ENCODE peak calls at places on chromosomes 13 and 19, in seven cellular contexts. One of them, this sample, is unnamed.

GRCh38 chr19:40908981-40909380 is 26.9 kb upstream of the CYP2A7 start:
- DNase-seq in HuH-7: peak
- DNase-seq in skeletal muscle cell: no peak
- DNase-seq in NCI-H1436 treated with DMSO at 0.1 percent for 48 hours: no peak
- DNase-seq in activated naive CD4-positive, alpha-beta T cell: no peak
- DNase-seq in NCI-H1105 treated with DMSO at 0.1 percent for 48 hours: no peak
- DNase-seq in activated B cell treated with CpG ODN at 0.5 μM for 24 hours: no peak
- DNase-seq in this sample: no peak

GRCh38 chr19:15149704-15150103 is 42.5 kb downstream of the SYDE1 start:
- DNase-seq in HuH-7: no peak
- DNase-seq in skeletal muscle cell: no peak
- DNase-seq in NCI-H1436 treated with DMSO at 0.1 percent for 48 hours: no peak
- DNase-seq in activated naive CD4-positive, alpha-beta T cell: no peak
- DNase-seq in NCI-H1105 treated with DMSO at 0.1 percent for 48 hours: no peak
- DNase-seq in activated B cell treated with CpG ODN at 0.5 μM for 24 hours: no peak
- DNase-seq in this sample: no peak

GRCh38 chr13:30016398-30016797 is 166.0 kb upstream of the UBL3 start:
- DNase-seq in HuH-7: no peak
- DNase-seq in skeletal muscle cell: no peak
- DNase-seq in NCI-H1436 treated with DMSO at 0.1 percent for 48 hours: no peak
- DNase-seq in activated naive CD4-positive, alpha-beta T cell: no peak
- DNase-seq in NCI-H1105 treated with DMSO at 0.1 percent for 48 hours: no peak
- DNase-seq in activated B cell treated with CpG ODN at 0.5 μM for 24 hours: no peak
- DNase-seq in this sample: no peak

GRCh38 chr19:38544569-38545315 is 73.0 kb downstream of the MAP4K1 start:
- DNase-seq in HuH-7: no peak
- DNase-seq in skeletal muscle cell: peak
- DNase-seq in NCI-H1436 treated with DMSO at 0.1 percent for 48 hours: peak
- DNase-seq in activated naive CD4-positive, alpha-beta T cell: no peak
- DNase-seq in NCI-H1105 treated with DMSO at 0.1 percent for 48 hours: no peak
- DNase-seq in activated B cell treated with CpG ODN at 0.5 μM for 24 hours: no peak
- DNase-seq in this sample: no peak

GRCh38 chr13:97222934-97223710 is 989 bp downstream of the MBNL2 start:
- DNase-seq in HuH-7: no peak
- DNase-seq in skeletal muscle cell: no peak
- DNase-seq in NCI-H1436 treated with DMSO at 0.1 percent for 48 hours: no peak
- DNase-seq in activated naive CD4-positive, alpha-beta T cell: no peak
- DNase-seq in NCI-H1105 treated with DMSO at 0.1 percent for 48 hours: peak
- DNase-seq in activated B cell treated with CpG ODN at 0.5 μM for 24 hours: no peak
- DNase-seq in this sample: peak

GRCh38 chr13:110382830-110383229 is 75.7 kb downstream of the COL4A2 start:
- DNase-seq in HuH-7: no peak
- DNase-seq in skeletal muscle cell: no peak
- DNase-seq in NCI-H1436 treated with DMSO at 0.1 percent for 48 hours: no peak
- DNase-seq in activated naive CD4-positive, alpha-beta T cell: no peak
- DNase-seq in NCI-H1105 treated with DMSO at 0.1 percent for 48 hours: no peak
- DNase-seq in activated B cell treated with CpG ODN at 0.5 μM for 24 hours: no peak
- DNase-seq in this sample: no peak

GRCh38 chr13:32453981-32454380 is 26.1 kb upstream of the N4BP2L1 start:
- DNase-seq in HuH-7: no peak
- DNase-seq in skeletal muscle cell: no peak
- DNase-seq in NCI-H1436 treated with DMSO at 0.1 percent for 48 hours: no peak
- DNase-seq in activated naive CD4-positive, alpha-beta T cell: no peak
- DNase-seq in NCI-H1105 treated with DMSO at 0.1 percent for 48 hours: no peak
- DNase-seq in activated B cell treated with CpG ODN at 0.5 μM for 24 hours: no peak
- DNase-seq in this sample: no peak

GRCh38 chr19:38989066-38989605 is 13.6 kb upstream of the FBXO17 start:
- DNase-seq in HuH-7: no peak
- DNase-seq in skeletal muscle cell: no peak
- DNase-seq in NCI-H1436 treated with DMSO at 0.1 percent for 48 hours: no peak
- DNase-seq in activated naive CD4-positive, alpha-beta T cell: no peak
- DNase-seq in NCI-H1105 treated with DMSO at 0.1 percent for 48 hours: no peak
- DNase-seq in activated B cell treated with CpG ODN at 0.5 μM for 24 hours: no peak
- DNase-seq in this sample: no peak

GRCh38 chr13:108700421-108701170 is 71.2 kb downstream of the MYO16 start:
- DNase-seq in HuH-7: no peak
- DNase-seq in skeletal muscle cell: peak
- DNase-seq in NCI-H1436 treated with DMSO at 0.1 percent for 48 hours: no peak
- DNase-seq in activated naive CD4-positive, alpha-beta T cell: no peak
- DNase-seq in NCI-H1105 treated with DMSO at 0.1 percent for 48 hours: no peak
- DNase-seq in activated B cell treated with CpG ODN at 0.5 μM for 24 hours: no peak
- DNase-seq in this sample: no peak

GRCh38 chr19:46723471-46723870 is 6.6 kb upstream of the PRKD2 start:
- DNase-seq in HuH-7: no peak
- DNase-seq in skeletal muscle cell: no peak
- DNase-seq in NCI-H1436 treated with DMSO at 0.1 percent for 48 hours: no peak
- DNase-seq in activated naive CD4-positive, alpha-beta T cell: no peak
- DNase-seq in NCI-H1105 treated with DMSO at 0.1 percent for 48 hours: no peak
- DNase-seq in activated B cell treated with CpG ODN at 0.5 μM for 24 hours: no peak
- DNase-seq in this sample: no peak

GRCh38 chr13:102401305-102401704 is 543 bp downstream of the FGF14 start:
- DNase-seq in HuH-7: no peak
- DNase-seq in skeletal muscle cell: no peak
- DNase-seq in NCI-H1436 treated with DMSO at 0.1 percent for 48 hours: no peak
- DNase-seq in activated naive CD4-positive, alpha-beta T cell: no peak
- DNase-seq in NCI-H1105 treated with DMSO at 0.1 percent for 48 hours: no peak
- DNase-seq in activated B cell treated with CpG ODN at 0.5 μM for 24 hours: no peak
- DNase-seq in this sample: no peak

GRCh38 chr19:50482886-50483285 is 6.2 kb upstream of the GARIN5A start:
- DNase-seq in HuH-7: no peak
- DNase-seq in skeletal muscle cell: no peak
- DNase-seq in NCI-H1436 treated with DMSO at 0.1 percent for 48 hours: no peak
- DNase-seq in activated naive CD4-positive, alpha-beta T cell: no peak
- DNase-seq in NCI-H1105 treated with DMSO at 0.1 percent for 48 hours: no peak
- DNase-seq in activated B cell treated with CpG ODN at 0.5 μM for 24 hours: no peak
- DNase-seq in this sample: no peak

This sample was measured in midbrain.